ENCODE peak calls at places on chromosome 7, in five cellular contexts. I is foreskin fibroblast, X is psoas muscle, J is hepatocyte, Y is right lobe of liver. V is an unnamed sample.

GRCh38 chr7:95529701-95530100 is 44.0 kb downstream of the ASB4 start:
- DNase-seq in I (no peak), X (no peak), J (no peak), Y (no peak), V (no peak)

GRCh38 chr7:27462575-27463270 is 200.0 kb downstream of the HIBADH start:
- DNase-seq in I (peak), X (no peak), J (no peak), Y (no peak), V (no peak)

GRCh38 chr7:7978860-7979259 is 10.3 kb downstream of the GLCCI1 start:
- DNase-seq in I (no peak), X (no peak), J (no peak), Y (no peak), V (no peak)

GRCh38 chr7:100604976-100605911 is 3.1 kb downstream of the PCOLCE start:
- DNase-seq in I (peak), X (peak), J (peak), Y (peak), V (peak)

GRCh38 chr7:33836797-33837355 is 68.5 kb upstream of the BMPER start:
- DNase-seq in I (no peak), X (no peak), J (no peak), Y (no peak), V (no peak)

GRCh38 chr7:42138691-42139090 is 98.3 kb downstream of the GLI3 start:
- DNase-seq in I (no peak), X (no peak), J (no peak), Y (no peak), V (no peak)

GRCh38 chr7:129843982-129844840 is 108.5 kb downstream of the UBE2H start:
- DNase-seq in I (no peak), X (no peak), J (no peak), Y (no peak), V (no peak)

GRCh38 chr7:39721919-39722597 is 98.7 kb downstream of the RALA start:
- DNase-seq in I (no peak), X (no peak), J (no peak), Y (no peak), V (no peak)

GRCh38 chr7:116290740-116291139 is 80.4 kb downstream of the TES start:
- DNase-seq in I (peak), X (no peak), J (no peak), Y (no peak), V (no peak)

GRCh38 chr7:113371376-113372043 is 253.2 kb upstream of the SMIM30 start:
- DNase-seq in I (peak), X (no peak), J (peak), Y (no peak), V (no peak)

GRCh38 chr7:17041324-17041723 is 159.5 kb upstream of the AGR3 start:
- DNase-seq in I (peak), X (no peak), J (no peak), Y (no peak), V (no peak)

GRCh38 chr7:151489498-151489897 is 30.2 kb downstream of the RHEB start:
- DNase-seq in I (no peak), X (no peak), J (no peak), Y (no peak), V (no peak)

GRCh38 chr7:27546610-27547009 is 116.1 kb downstream of the HIBADH start:
- DNase-seq in I (no peak), X (no peak), J (no peak), Y (no peak), V (no peak)

GRCh38 chr7:155787171-155787851 is 25.0 kb downstream of the SHH start:
- DNase-seq in I (peak), X (no peak), J (no peak), Y (no peak), V (no peak)

GRCh38 chr7:150952331-150953050 is 25.6 kb downstream of the KCNH2 start:
- DNase-seq in I (no peak), X (no peak), J (no peak), Y (no peak), V (no peak)

GRCh38 chr7:22660732-22661131 is 66.3 kb upstream of the IL6 start:
- DNase-seq in I (no peak), X (no peak), J (no peak), Y (no peak), V (no peak)

GRCh38 chr7:96188623-96188991 is 133.3 kb downstream of the SLC25A13 start:
- DNase-seq in I (no peak), X (no peak), J (no peak), Y (no peak), V (no peak)

GRCh38 chr7:23654508-23654907 is 25.5 kb upstream of the FAM221A start:
- DNase-seq in I (peak), X (no peak), J (peak), Y (no peak), V (no peak)

GRCh38 chr7:137544450-137545058 is 201.0 kb upstream of the PTN start:
- DNase-seq in I (no peak), X (no peak), J (no peak), Y (no peak), V (no peak)

GRCh38 chr7:123635551-123636359 is 19.9 kb upstream of the LMOD2 start:
- DNase-seq in I (peak), X (no peak), J (peak), Y (no peak), V (no peak)

GRCh38 chr7:155581107-155581830 is 34.9 kb upstream of the CNPY1 start:
- DNase-seq in I (no peak), X (no peak), J (no peak), Y (no peak), V (no peak)

DNA sequence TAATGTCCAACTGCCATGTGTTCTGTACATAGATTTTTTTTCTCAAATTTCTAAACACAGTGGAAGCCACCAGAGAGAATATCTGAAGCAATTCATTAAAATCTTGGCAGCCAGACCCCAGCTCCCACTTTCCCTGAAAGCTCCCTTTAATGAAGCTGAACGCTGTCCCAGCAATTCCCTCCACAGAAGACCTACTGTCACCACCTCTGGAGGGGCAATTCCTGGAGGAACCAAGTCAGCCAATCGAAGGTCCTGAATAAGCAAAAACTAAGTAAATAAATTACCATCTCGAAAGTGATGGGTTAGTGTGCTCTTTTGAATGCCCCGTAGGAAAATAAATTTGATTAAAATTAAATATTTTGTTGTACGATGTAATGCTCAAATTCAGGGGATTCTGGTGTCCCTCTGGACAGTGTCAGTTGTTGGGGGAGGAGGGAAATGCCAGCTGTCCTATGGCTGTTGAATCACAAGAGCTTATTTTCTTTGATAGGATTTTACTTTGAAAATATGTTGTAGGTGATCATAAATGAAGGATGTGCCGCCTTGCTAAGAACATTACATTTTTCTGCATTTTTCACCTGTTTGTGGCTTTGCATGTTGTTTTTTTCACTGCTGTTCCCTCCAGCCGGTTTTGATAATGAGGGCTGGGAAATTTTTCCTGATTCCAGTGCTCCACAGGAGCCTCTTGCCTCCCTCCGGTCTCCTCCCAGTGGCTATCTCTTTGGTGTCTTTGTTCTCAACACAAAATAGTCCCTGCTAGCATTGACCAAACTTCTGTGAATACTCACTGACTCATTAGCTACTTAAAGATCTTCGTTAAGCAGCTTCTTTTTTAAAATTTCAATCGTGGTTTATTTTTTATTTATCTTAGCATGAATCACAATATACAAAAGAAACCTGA is 9.3 kb upstream of the GSAP start:
- DNase-seq in I (peak), X (no peak), J (no peak), Y (no peak), V (peak)
- TF ChIP-seq CTCF in I (no peak), X (no peak), J (no peak), Y (no peak), V (no peak)

DNA sequence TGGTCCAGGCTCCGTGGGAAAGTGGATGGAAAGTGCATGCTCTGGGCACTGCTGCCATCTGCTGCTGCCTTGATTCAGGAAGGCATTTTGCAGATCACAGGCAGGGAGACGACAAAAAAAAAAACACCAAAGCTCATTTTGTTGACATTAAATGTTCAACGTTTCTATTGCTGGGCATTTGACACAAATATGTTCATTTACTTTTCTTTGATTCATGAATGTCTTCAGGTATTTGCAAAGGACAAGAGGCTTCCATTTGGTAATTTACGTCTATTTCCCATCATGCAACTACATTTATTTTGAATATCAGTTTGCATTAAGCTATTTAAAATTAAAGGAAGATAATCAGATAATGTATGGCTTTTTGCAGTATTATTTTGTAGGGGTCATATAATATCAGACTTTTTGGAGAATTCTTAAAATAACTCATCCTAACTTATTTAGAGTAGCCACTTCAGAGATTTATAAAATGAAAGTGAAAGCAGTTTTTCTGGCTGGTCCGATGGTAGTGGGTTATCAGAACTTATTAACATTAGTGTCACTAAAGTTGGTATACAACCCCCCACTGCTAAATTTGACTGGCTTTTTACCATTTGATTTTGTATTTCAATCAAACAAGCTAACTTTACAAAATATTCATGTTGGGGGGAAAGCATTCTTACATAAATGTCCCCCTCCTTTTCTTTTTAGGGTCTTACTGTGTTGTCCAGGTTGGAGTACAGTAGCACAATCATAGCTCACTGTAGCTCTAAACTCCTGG is 65.3 kb downstream of the PDIA4 start:
- DNase-seq in I (peak), X (peak), J (peak), Y (peak), V (peak)
- TF ChIP-seq CTCF in I (peak), X (peak), J (peak), Y (peak), V (no peak)

GRCh38 chr7:43479042-43479441 is 103.9 kb upstream of the STK17A start:
- DNase-seq in I (no peak), X (no peak), J (no peak), Y (no peak), V (no peak)
- TF ChIP-seq CTCF in I (no peak), X (no peak), J (no peak), Y (peak), V (no peak)

GRCh38 chr7:158228131-158228530 is 359.5 kb downstream of the PTPRN2 start:
- DNase-seq in I (no peak), X (no peak), J (no peak), Y (no peak), V (no peak)
- TF ChIP-seq CTCF in I (no peak), X (no peak), J (no peak), Y (no peak), V (no peak)

V was measured in endothelial cell.